ENCODE peak calls at places on chromosomes 1 and 21, in six cellular contexts. R, L, O, F, Q and X are unnamed samples.

GRCh38 chr1:30446100-30446499 is 277.3 kb downstream of the MATN1 start:
- DNase-seq in R (no peak), L (no peak), O (peak), F (no peak), Q (no peak), X (no peak)

GRCh38 chr1:162091681-162092524 is 22.4 kb downstream of the NOS1AP start:
- DNase-seq in R (no peak), L (no peak), O (peak), F (peak), Q (no peak), X (no peak)

GRCh38 chr1:152954436-152954835 is 7.4 kb downstream of the SPRR5 start:
- DNase-seq in R (no peak), L (no peak), O (no peak), F (no peak), Q (no peak), X (no peak)

GRCh38 chr21:40507978-40508377 is 339.0 kb downstream of the DSCAM start:
- DNase-seq in R (no peak), L (no peak), O (no peak), F (peak), Q (no peak), X (peak)

GRCh38 chr1:236303675-236304074 is 21.9 kb upstream of the ERO1B start:
- DNase-seq in R (peak), L (no peak), O (no peak), F (no peak), Q (no peak), X (no peak)

GRCh38 chr1:160789702-160790611 is 6.0 kb upstream of the LY9 start:
- DNase-seq in R (no peak), L (no peak), O (no peak), F (no peak), Q (no peak), X (no peak)

GRCh38 chr1:245142171-245142798 is 12.5 kb upstream of the KIF26B start:
- DNase-seq in R (no peak), L (no peak), O (no peak), F (no peak), Q (no peak), X (no peak)

GRCh38 chr1:65820983-65821382 is 28.3 kb downstream of the PDE4B start:
- DNase-seq in R (no peak), L (no peak), O (no peak), F (peak), Q (peak), X (peak)

GRCh38 chr1:41333146-41333784 is 28.0 kb upstream of the FOXO6 start:
- DNase-seq in R (no peak), L (no peak), O (no peak), F (peak), Q (peak), X (peak)

GRCh38 chr1:207822124-207822601 is 70.3 kb downstream of the CD46 start:
- DNase-seq in R (no peak), L (peak), O (peak), F (no peak), Q (no peak), X (no peak)

GRCh38 chr1:156893048-156893953 is at the start of gene PEAR1:
- DNase-seq in R (no peak), L (peak), O (peak), F (no peak), Q (no peak), X (no peak)

GRCh38 chr1:230156536-230156935 is 89.5 kb downstream of the GALNT2 start:
- DNase-seq in R (no peak), L (no peak), O (no peak), F (no peak), Q (no peak), X (no peak)

GRCh38 chr1:66613187-66613586 is 79.2 kb downstream of the SGIP1 start:
- DNase-seq in R (no peak), L (no peak), O (no peak), F (no peak), Q (no peak), X (no peak)

GRCh38 chr1:58047265-58047858 is 499.2 kb downstream of the OMA1 start:
- DNase-seq in R (peak), L (no peak), O (peak), F (no peak), Q (no peak), X (peak)

GRCh38 chr1:177256153-177256814 is 85.5 kb downstream of the BRINP2 start:
- DNase-seq in R (no peak), L (no peak), O (peak), F (peak), Q (peak), X (peak)

GRCh38 chr21:26067836-26068401 is 102.7 kb downstream of the APP start:
- DNase-seq in R (no peak), L (no peak), O (no peak), F (no peak), Q (no peak), X (peak)

GRCh38 chr1:9785406-9785805 is 38.4 kb downstream of the CLSTN1 start:
- DNase-seq in R (no peak), L (no peak), O (no peak), F (no peak), Q (no peak), X (no peak)

GRCh38 chr21:41932191-41932575 is 21.6 kb downstream of the C2CD2 start:
- DNase-seq in R (no peak), L (no peak), O (no peak), F (peak), Q (peak), X (peak)

GRCh38 chr1:14945132-14946010 is 208.2 kb upstream of the TMEM51 start:
- DNase-seq in R (no peak), L (no peak), O (peak), F (no peak), Q (peak), X (no peak)

GRCh38 chr1:98086156-98086555 is 165.3 kb upstream of the DPYD start:
- DNase-seq in R (no peak), L (no peak), O (no peak), F (peak), Q (peak), X (peak)

GRCh38 chr1:61237659-61238370 is 155.5 kb downstream of the NFIA start:
- DNase-seq in R (no peak), L (no peak), O (no peak), F (no peak), Q (no peak), X (no peak)

GRCh38 chr1:224884428-224884827 is 45.0 kb upstream of the DNAH14 start:
- DNase-seq in R (no peak), L (no peak), O (no peak), F (no peak), Q (no peak), X (peak)

GRCh38 chr1:15929258-15929935 is 46.5 kb downstream of the ZBTB17 start:
- DNase-seq in R (no peak), L (no peak), O (no peak), F (no peak), Q (no peak), X (no peak)

GRCh38 chr1:204858381-204858821 is 12.3 kb upstream of the NFASC start:
- DNase-seq in R (no peak), L (no peak), O (peak), F (peak), Q (peak), X (no peak)

GRCh38 chr1:206905295-206906164 is 8.3 kb downstream of the IL24 start:
- DNase-seq in R (no peak), L (no peak), O (no peak), F (peak), Q (peak), X (peak)

GRCh38 chr1:14897080-14897449 is 256.5 kb upstream of the TMEM51 start:
- DNase-seq in R (no peak), L (no peak), O (no peak), F (peak), Q (no peak), X (no peak)

GRCh38 chr1:109823543-109824348 is 60.0 kb upstream of the EPS8L3 start:
- DNase-seq in R (no peak), L (no peak), O (no peak), F (peak), Q (peak), X (peak)

GRCh38 chr1:154589780-154590179 is 18.2 kb downstream of the ADAR start:
- DNase-seq in R (no peak), L (no peak), O (no peak), F (no peak), Q (no peak), X (no peak)

GRCh38 chr1:246153796-246154212 is 353.3 kb downstream of the SMYD3 start:
- DNase-seq in R (no peak), L (no peak), O (no peak), F (no peak), Q (no peak), X (no peak)

GRCh38 chr21:36699026-36699545 is at the start of gene SIM2:
- DNase-seq in R (no peak), L (no peak), O (peak), F (peak), Q (no peak), X (peak)

GRCh38 chr1:167333703-167334102 is 113.0 kb downstream of the POU2F1 start:
- DNase-seq in R (no peak), L (no peak), O (no peak), F (no peak), Q (no peak), X (no peak)

GRCh38 chr1:113669988-113670387 is 89.3 kb downstream of the PHTF1 start:
- DNase-seq in R (no peak), L (no peak), O (peak), F (no peak), Q (no peak), X (no peak)

GRCh38 chr1:36924282-36924791 is 110.0 kb downstream of the GRIK3 start:
- DNase-seq in R (no peak), L (peak), O (peak), F (no peak), Q (peak), X (peak)